ENCODE peak calls at places on chromosome 18, in ten cellular contexts. U is AG09309, L is esophagus squamous epithelium, A is heart left ventricle, C is choroid plexus epithelial cell, Q is psoas muscle, V is fibroblast of the aortic adventitia, N is dorsolateral prefrontal cortex, M is NB4, F is tibial nerve. Y is an unnamed sample.

GRCh38 chr18:6623278-6623677 is 106.2 kb upstream of the ARHGAP28 start:
- DNase-seq in F (no peak), U (no peak), N (no peak), Q (no peak), C (no peak), L (no peak), M (no peak), A (no peak), V (no peak), Y (no peak)

GRCh38 chr18:25873833-25874232 is 216.6 kb downstream of the SS18 start:
- DNase-seq in C (no peak), N (no peak), A (no peak), M (no peak), V (no peak), Q (no peak), L (no peak), F (no peak), U (no peak), Y (no peak)

GRCh38 chr18:24398515-24398914 is 891 bp upstream of the OSBPL1A start:
- DNase-seq in C (peak; percentile 39), F (no peak), V (peak; percentile 40), N (no peak), Q (no peak), U (peak; percentile 20), A (no peak), L (no peak), M (peak; percentile 26), Y (no peak)

GRCh38 chr18:56112013-56112749 is 524.2 kb upstream of the TCF4 start:
- DNase-seq in F (no peak), N (no peak), U (peak; percentile 21), L (no peak), Q (no peak), A (no peak), C (peak; percentile 35), V (peak; percentile 53), M (no peak), Y (no peak)

GRCh38 chr18:10072659-10073309 is 159.0 kb downstream of the VAPA start:
- DNase-seq in N (no peak), A (no peak), C (peak; percentile 53), U (peak; percentile 76), Q (no peak), V (peak; percentile 28), F (no peak), L (no peak), M (peak; percentile 85), Y (no peak)

GRCh38 chr18:37845498-37845897 is 279.9 kb upstream of the CELF4 start:
- DNase-seq in N (no peak), U (no peak), L (no peak), V (no peak), M (no peak), Q (no peak), A (no peak), C (no peak), F (no peak), Y (no peak)

GRCh38 chr18:53757346-53757745 is 467.1 kb downstream of the MBD2 start:
- DNase-seq in C (peak; percentile 43), F (no peak), M (no peak), U (no peak), L (no peak), A (no peak), Q (no peak), V (peak; percentile 9), N (no peak), Y (no peak)

GRCh38 chr18:7020995-7021777 is 96.4 kb downstream of the LAMA1 start:
- DNase-seq in U (no peak), C (no peak), A (no peak), L (no peak), M (no peak), F (no peak), N (no peak), Q (no peak), V (no peak), Y (no peak)

GRCh38 chr18:80112623-80113248 is 3.7 kb downstream of the ADNP2 start:
- DNase-seq in V (peak; percentile 20), L (no peak), Q (no peak), F (no peak), M (no peak), U (no peak), A (no peak), N (no peak), C (no peak), Y (no peak)

GRCh38 chr18:2926528-2926927 is 79.7 kb downstream of the EMILIN2 start:
- DNase-seq in F (no peak), C (no peak), N (no peak), A (no peak), Q (no peak), U (no peak), M (no peak), V (no peak), L (no peak), Y (no peak)

GRCh38 chr18:48859311-48860275 is 91.2 kb downstream of the SMAD7 start:
- DNase-seq in N (peak; percentile 94), L (no peak), V (no peak), A (peak; percentile 33), M (no peak), F (no peak), Q (no peak), C (no peak), U (no peak), Y (no peak)

GRCh38 chr18:2967820-2968219 is 45.1 kb downstream of the LPIN2 start:
- DNase-seq in C (no peak), U (no peak), L (no peak), Q (no peak), A (no peak), M (no peak), V (no peak), F (no peak), N (no peak), Y (no peak)

GRCh38 chr18:79965119-79965902 is 868 bp downstream of the HSBP1L1 start:
- DNase-seq in N (peak; percentile 40), L (no peak), M (no peak), Q (no peak), U (no peak), A (no peak), C (peak; percentile 96), V (peak; percentile 62), F (no peak), Y (no peak)

GRCh38 chr18:69968073-69968472 is 20.4 kb upstream of the CD226 start:
- DNase-seq in C (no peak), V (no peak), F (no peak), Q (no peak), N (no peak), L (no peak), M (no peak), A (no peak), U (no peak), Y (no peak)

GRCh38 chr18:79503406-79503805 is 107.7 kb downstream of the NFATC1 start:
- DNase-seq in F (no peak), L (no peak), C (no peak), A (no peak), N (no peak), Q (peak; percentile 30), V (no peak), M (no peak), U (no peak), Y (no peak)

GRCh38 chr18:4847066-4847465 is 350.0 kb downstream of the AKAIN1 start:
- DNase-seq in Q (no peak), A (no peak), N (no peak), M (no peak), L (no peak), U (no peak), C (no peak), F (no peak), V (no peak), Y (no peak)

GRCh38 chr18:67511840-67512239 is 4.7 kb downstream of the DSEL start:
- DNase-seq in N (no peak), V (no peak), U (no peak), A (no peak), M (no peak), Q (no peak), C (no peak), L (no peak), F (no peak), Y (no peak)

GRCh38 chr18:499351-500229 is 911 bp downstream of the COLEC12 start:
- DNase-seq in N (no peak), M (peak; percentile 9), L (no peak), U (peak; percentile 74), C (peak; percentile 69), V (peak; percentile 95), Q (no peak), F (no peak), A (no peak), Y (peak; percentile 41)

GRCh38 chr18:49647496-49648168 is 85.8 kb downstream of the LIPG start:
- DNase-seq in M (no peak), F (no peak), C (peak; percentile 73), Q (no peak), N (no peak), V (peak; percentile 44), U (no peak), A (no peak), L (no peak), Y (no peak)

GRCh38 chr18:39057423-39058057 is 1491.9 kb upstream of the CELF4 start:
- DNase-seq in N (no peak), U (no peak), M (no peak), L (no peak), F (no peak), Q (no peak), V (peak; percentile 4), C (peak; percentile 17), A (no peak), Y (no peak)
- TF ChIP-seq CTCF in N (no peak), U (no peak), M (no peak), L (no peak), F (no peak), Q (no peak), V (no peak), C (no peak), A (no peak), Y (no peak)

GRCh38 chr18:59156316-59156715 is 16.6 kb downstream of the SEC11C start:
- DNase-seq in N (no peak), V (no peak), U (no peak), Q (no peak), C (no peak), A (no peak), F (no peak), M (no peak), L (no peak), Y (no peak)

GRCh38 chr18:59155140-59155539 is 15.5 kb downstream of the SEC11C start:
- DNase-seq in L (no peak), V (peak; percentile 62), N (no peak), U (peak; percentile 89), C (peak; percentile 25), A (no peak), M (no peak), Q (no peak), F (no peak), Y (peak; percentile 78)

GRCh38 chr18:59159986-59160385 is 20.3 kb downstream of the SEC11C start:
- DNase-seq in Q (no peak), A (no peak), U (no peak), L (no peak), C (no peak), V (no peak), F (no peak), N (no peak), M (no peak), Y (no peak)
- TF ChIP-seq CTCF in Q (no peak), A (no peak), U (no peak), L (no peak), C (no peak), V (no peak), F (no peak), N (no peak), M (no peak), Y (no peak)

GRCh38 chr18:47730795-47731194 is 199.7 kb downstream of the SMAD2 start:
- DNase-seq in F (no peak), V (no peak), Q (no peak), L (no peak), U (no peak), A (no peak), C (peak; percentile 10), M (no peak), N (no peak), Y (no peak)
- TF ChIP-seq CTCF in F (no peak), V (no peak), Q (no peak), L (no peak), U (no peak), A (no peak), C (no peak), M (no peak), N (no peak), Y (no peak)

GRCh38 chr18:27017901-27018500 is 152.5 kb upstream of the AQP4 start:
- DNase-seq in F (no peak), C (peak; percentile 27), Q (no peak), M (peak; percentile 25), U (no peak), V (peak; percentile 1), L (no peak), A (no peak), N (no peak), Y (no peak)
- TF ChIP-seq CTCF in F (peak; percentile 25), C (peak; percentile 49), Q (peak; percentile 59), M (peak; percentile 50), U (no peak), V (peak; percentile 31), L (peak; percentile 44), A (peak; percentile 31), N (peak; percentile 62), Y (peak; percentile 28)

Y was measured in AG04449.